ENCODE peak calls at places on chromosomes 2 and 18, in four cellular contexts. N is WTC11, T is HepG2, F is K562. P is an unnamed sample.

GRCh38 chr2:240953426-240954425 is 44.7 kb upstream of the SNED1 start:
- DNase-seq in N (no peak), T (no peak), F (no peak), P (no peak)

GRCh38 chr2:171895781-171896180 is 1.7 kb upstream of the SLC25A12 start:
- DNase-seq in T (no peak), N (no peak), F (no peak), P (no peak)

GRCh38 chr2:152103271-152103670 is 4.4 kb upstream of the CACNB4 start:
- DNase-seq in N (no peak), F (no peak), T (no peak), P (no peak)

GRCh38 chr2:102369866-102370265 is 14.3 kb downstream of the IL18R1 start:
- DNase-seq in F (no peak), T (no peak), N (no peak), P (no peak)

GRCh38 chr2:231926180-231926741 is at the start of gene NPPC:
- DNase-seq in N (peak; percentile 76), T (peak; percentile 62), F (peak; percentile 59), P (peak; percentile 72)

GRCh38 chr18:76569644-76570415 is 74.8 kb upstream of the ZNF516 start:
- DNase-seq in N (no peak), F (no peak), T (no peak), P (no peak)

GRCh38 chr2:112548980-112549379 is 6.7 kb downstream of the POLR1B start:
- DNase-seq in T (no peak), N (no peak), F (no peak), P (no peak)

GRCh38 chr2:63054812-63055509 is 4.3 kb downstream of the OTX1 start:
- DNase-seq in F (no peak), N (peak; percentile 66), T (no peak), P (no peak)

GRCh38 chr2:85018049-85018447 is 47.1 kb downstream of the KCMF1 start:
- DNase-seq in N (no peak), F (no peak), T (no peak), P (no peak)

GRCh38 chr18:61285777-61286176 is 47.5 kb upstream of the CDH20 start:
- DNase-seq in F (no peak), T (no peak), N (no peak), P (no peak)

GRCh38 chr2:54560146-54560881 is 104.2 kb downstream of the SPTBN1 start:
- DNase-seq in N (no peak), T (no peak), F (peak; percentile 54), P (peak; percentile 49)

GRCh38 chr18:21598726-21599584 is 1.5 kb downstream of the ESCO1 start:
- DNase-seq in N (no peak), F (peak; percentile 81), T (peak; percentile 71), P (no peak)

GRCh38 chr2:191539068-191539467 is 138.9 kb upstream of the NABP1 start:
- DNase-seq in T (no peak), F (peak; percentile 43), N (peak; percentile 41), P (peak; percentile 29)

GRCh38 chr2:33603416-33603815 is 4.3 kb upstream of the FAM98A start:
- DNase-seq in T (no peak), N (no peak), F (no peak), P (no peak)

GRCh38 chr18:55395811-55396210 is 192.2 kb downstream of the TCF4 start:
- DNase-seq in F (no peak), T (no peak), N (no peak), P (no peak)

GRCh38 chr18:76892832-76893231 is 70.5 kb downstream of the ZNF236 start:
- DNase-seq in N (no peak), F (no peak), T (no peak), P (no peak)

GRCh38 chr2:239829326-239829725 is 195.8 kb downstream of the NDUFA10 start:
- DNase-seq in F (no peak), T (no peak), N (no peak), P (no peak)

GRCh38 chr2:66578067-66578852 is 143.3 kb downstream of the MEIS1 start:
- DNase-seq in T (no peak), N (no peak), F (no peak), P (no peak)

GRCh38 chr18:7607535-7608173 is 40.5 kb downstream of the PTPRM start:
- DNase-seq in T (no peak), N (no peak), F (no peak), P (no peak)

GRCh38 chr2:237533668-237534138 is 32.7 kb upstream of the PRLH start:
- DNase-seq in F (no peak), N (no peak), T (no peak), P (no peak)

GRCh38 chr2:61764035-61764800 is 89.6 kb downstream of the FAM161A start:
- DNase-seq in T (peak; percentile 89), N (peak; percentile 96), F (peak; percentile 98), P (peak; percentile 100)

GRCh38 chr18:76658627-76659026 is 163.6 kb upstream of the ZNF516 start:
- DNase-seq in F (peak; percentile 13), N (peak; percentile 83), T (no peak), P (no peak)

GRCh38 chr18:32391126-32391525 is 79.6 kb downstream of the GAREM1 start:
- DNase-seq in N (no peak), T (no peak), F (no peak), P (no peak)

GRCh38 chr2:223052710-223053261 is 796 bp downstream of the KCNE4 start:
- DNase-seq in T (no peak), N (no peak), F (no peak), P (no peak)

GRCh38 chr2:64054166-64054915 is 35.1 kb upstream of the VPS54 start:
- DNase-seq in T (no peak), F (no peak), N (no peak), P (no peak)

GRCh38 chr2:127219716-127220090 is 396 bp downstream of the CYP27C1 start:
- DNase-seq in F (no peak), T (no peak), N (peak; percentile 65), P (no peak)

GRCh38 chr2:204060896-204061640 is 124.5 kb downstream of the ICOS start:
- DNase-seq in N (no peak), F (no peak), T (no peak), P (no peak)

GRCh38 chr2:62471816-62472215 is 34.2 kb downstream of the TMEM17 start:
- DNase-seq in F (no peak), N (no peak), T (no peak), P (no peak)

GRCh38 chr2:214774108-214774507 is 35.4 kb downstream of the BARD1 start:
- DNase-seq in N (no peak), F (no peak), T (no peak), P (no peak)

GRCh38 chr2:107721178-107721577 is 105.5 kb upstream of the RGPD4 start:
- DNase-seq in T (no peak), N (no peak), F (no peak), P (no peak)

GRCh38 chr18:75140296-75140695 is 68.6 kb downstream of the PTGR3 start:
- DNase-seq in T (no peak), N (no peak), F (no peak), P (no peak)

GRCh38 chr18:41906528-41907256 is 48.3 kb upstream of the PIK3C3 start:
- DNase-seq in F (peak; percentile 51), N (no peak), T (peak; percentile 13), P (peak; percentile 10)

GRCh38 chr18:9731380-9731779 is 23.3 kb downstream of the RAB31 start:
- DNase-seq in F (no peak), T (no peak), N (no peak), P (no peak)

GRCh38 chr2:64786343-64787018 is 132.8 kb upstream of the SERTAD2 start:
- DNase-seq in N (no peak), F (no peak), T (no peak), P (no peak)

DNA sequence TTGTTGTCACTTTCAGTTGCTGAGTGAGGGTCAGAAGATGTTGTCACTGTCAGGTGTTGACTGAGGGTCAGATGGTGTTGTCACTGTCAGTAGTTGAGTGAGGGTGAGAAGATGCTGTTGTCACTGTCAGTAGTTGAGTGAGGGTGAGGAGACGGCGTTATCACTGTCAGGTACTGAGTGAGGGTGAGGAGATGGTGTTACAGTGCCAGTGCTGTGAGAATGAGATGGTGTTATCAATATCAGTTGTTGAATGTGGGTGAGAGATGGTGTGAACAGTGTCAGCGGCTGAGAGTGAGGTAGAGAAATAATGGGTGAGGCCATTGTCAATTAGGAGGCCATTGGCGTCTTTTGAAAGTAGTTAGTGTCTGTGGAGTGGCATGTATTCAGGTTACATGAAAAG is 1.6 kb upstream of the ATP9B start:
- DNase-seq in F (no peak), T (no peak), N (no peak), P (no peak)
- TF ChIP-seq NR3C1 in F (no peak), T (no peak), N (no peak), P (no peak)

DNA sequence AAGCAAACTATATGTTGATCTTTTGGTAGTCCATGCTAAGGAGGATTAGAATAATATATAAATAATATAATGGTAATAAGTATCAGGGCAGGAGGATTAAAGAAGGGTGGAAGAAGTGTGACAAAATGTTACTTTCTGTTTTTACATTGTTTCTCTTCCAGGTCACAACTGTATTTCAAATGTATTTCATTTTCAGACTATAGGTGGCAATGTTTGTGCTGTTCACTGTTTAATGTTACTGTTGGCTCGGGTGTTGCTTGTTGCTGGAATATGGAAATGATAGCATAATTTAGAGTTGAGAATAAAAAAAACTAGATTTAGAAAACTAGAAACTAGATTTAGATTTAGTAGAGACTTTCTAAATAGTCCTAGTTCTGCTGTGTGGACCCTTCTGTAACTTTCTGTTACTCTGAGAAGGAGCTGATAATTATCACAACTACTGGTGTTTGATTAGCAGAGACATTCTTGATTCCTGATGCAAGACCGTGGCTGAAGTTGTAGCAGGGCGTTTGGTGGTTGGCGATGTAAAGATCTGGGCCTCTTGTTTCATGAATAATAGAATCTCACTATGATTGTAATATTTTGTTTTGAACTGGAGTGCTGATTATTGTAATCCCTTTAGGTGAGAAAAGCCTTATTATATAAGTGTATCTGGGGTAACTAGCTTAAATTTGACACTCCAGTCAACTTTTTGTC is 7.9 kb downstream of the NEDD4L start:
- DNase-seq in F (peak; percentile 27), T (no peak), N (no peak), P (peak; percentile 25)
- TF ChIP-seq NR3C1 in F (no peak), T (no peak), N (no peak), P (no peak)

GRCh38 chr18:48915621-48916425 is 34.9 kb downstream of the SMAD7 start:
- DNase-seq in N (no peak), T (no peak), F (no peak), P (no peak)
- TF ChIP-seq NR3C1 in N (no peak), T (no peak), F (no peak), P (no peak)

DNA sequence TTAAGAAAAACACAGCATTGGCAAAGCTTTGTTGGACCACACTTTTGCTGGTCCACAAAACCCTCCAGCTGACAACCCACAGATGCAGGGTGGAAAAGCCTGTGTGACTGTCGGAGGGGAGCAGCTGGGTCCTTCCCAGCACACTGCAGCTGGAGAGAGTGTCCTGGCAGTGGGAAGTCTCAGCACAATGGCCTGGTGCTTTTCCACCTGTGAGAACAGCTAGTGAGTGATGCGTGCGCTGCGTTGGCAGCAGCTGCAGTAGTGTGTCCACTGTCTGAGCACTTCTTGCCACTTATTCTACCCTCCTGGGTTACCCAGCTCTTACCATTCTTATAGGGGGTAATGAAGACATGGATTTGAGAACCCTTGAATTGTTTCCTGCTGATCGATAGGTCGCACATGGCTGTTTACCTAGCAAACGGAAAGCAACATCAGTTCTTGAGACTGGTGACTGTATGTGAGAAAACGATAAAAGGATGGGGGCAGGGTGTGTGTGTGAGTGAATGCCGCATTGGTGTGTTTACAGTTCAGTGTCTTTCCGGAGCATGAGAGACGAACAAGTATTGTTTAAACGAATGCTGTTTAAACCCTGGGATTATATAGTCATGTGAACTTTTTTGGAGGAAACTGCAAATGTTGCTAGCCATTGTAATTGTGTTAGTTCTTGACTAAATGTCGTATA is 69.7 kb downstream of the LYPD6 start:
- DNase-seq in F (no peak), N (no peak), T (no peak), P (no peak)
- TF ChIP-seq NR3C1 in F (no peak), N (no peak), T (no peak), P (no peak)

GRCh38 chr2:110837421-110838409 is 105.3 kb downstream of the ACOXL start:
- DNase-seq in T (no peak), F (no peak), N (peak; percentile 36), P (no peak)
- TF ChIP-seq NR3C1 in T (no peak), F (no peak), N (peak; percentile 47), P (no peak)

P was measured in A549.